ENCODE peak calls at places on chromosome 19, in ten cellular contexts. B, U, Y, G, S, W, I, H, O and F are unnamed samples.

GRCh38 chr19:12786149-12786870 is 5.0 kb upstream of the JUNB start:
- DNase-seq in H (no peak), S (peak; percentile 82), G (no peak), B (peak; percentile 72), U (no peak), I (peak; percentile 74), O (no peak), W (no peak), Y (no peak), F (peak; percentile 56)

GRCh38 chr19:50716178-50717025 is 3.2 kb downstream of the SHANK1 start:
- DNase-seq in G (no peak), H (no peak), W (no peak), U (no peak), S (no peak), O (no peak), B (no peak), I (no peak), Y (no peak), F (no peak)

GRCh38 chr19:1016647-1017114 is 4.2 kb downstream of the TMEM259 start:
- DNase-seq in I (no peak), H (peak; percentile 83), U (no peak), Y (no peak), B (no peak), S (no peak), O (peak; percentile 54), G (peak; percentile 74), W (peak; percentile 78), F (no peak)

GRCh38 chr19:2035590-2035991 is 15.5 kb downstream of the MKNK2 start:
- DNase-seq in S (no peak), Y (no peak), W (no peak), I (no peak), G (no peak), O (no peak), B (no peak), U (no peak), H (no peak), F (no peak)

GRCh38 chr19:9115307-9115813 is at the start of gene OR7G1:
- DNase-seq in I (no peak), G (no peak), H (no peak), Y (no peak), B (no peak), U (no peak), W (no peak), O (no peak), S (no peak), F (no peak)

GRCh38 chr19:44636439-44637389 is 7.0 kb upstream of the PVR start:
- DNase-seq in Y (no peak), H (no peak), B (no peak), W (no peak), U (no peak), G (no peak), S (no peak), I (no peak), O (no peak), F (no peak)

GRCh38 chr19:51427220-51427619 is 9.8 kb upstream of the SIGLEC10 start:
- DNase-seq in G (no peak), I (no peak), U (no peak), B (no peak), H (peak; percentile 13), S (no peak), O (no peak), Y (no peak), W (no peak), F (no peak)

GRCh38 chr19:35671818-35672217 is 5.5 kb downstream of the UPK1A start:
- DNase-seq in S (no peak), B (no peak), U (no peak), O (peak; percentile 56), H (peak; percentile 6), Y (no peak), I (no peak), G (peak; percentile 7), W (no peak), F (no peak)

GRCh38 chr19:1582201-1582600 is 10.5 kb downstream of the MBD3 start:
- DNase-seq in I (no peak), S (no peak), G (no peak), B (no peak), H (no peak), O (no peak), U (no peak), W (no peak), Y (no peak), F (no peak)

GRCh38 chr19:3516675-3517207 is 10.6 kb downstream of the FZR1 start:
- DNase-seq in H (no peak), B (no peak), Y (no peak), I (no peak), U (no peak), S (no peak), W (no peak), O (no peak), G (no peak), F (no peak)

GRCh38 chr19:1248454-1249297 is at the start of gene MIDN:
- DNase-seq in B (no peak), Y (peak; percentile 83), O (peak; percentile 93), S (peak; percentile 74), H (peak; percentile 92), W (peak; percentile 84), G (peak; percentile 57), U (no peak), I (peak; percentile 89), F (peak; percentile 91)

GRCh38 chr19:51688665-51689571 is 4.2 kb upstream of the SPACA6 start:
- DNase-seq in I (peak; percentile 93), O (peak; percentile 97), Y (peak; percentile 55), G (peak; percentile 80), U (no peak), W (peak; percentile 92), S (peak; percentile 85), H (peak; percentile 97), B (no peak), F (no peak)

GRCh38 chr19:54462713-54463530 is 656 bp downstream of the LENG9 start:
- DNase-seq in B (no peak), G (peak; percentile 39), W (peak; percentile 25), I (peak; percentile 77), U (no peak), S (peak; percentile 54), O (peak; percentile 70), H (peak; percentile 71), Y (peak; percentile 36), F (peak; percentile 68)
- TF ChIP-seq CTCF in B (no peak), G (peak; percentile 58), W (peak; percentile 64), I (no peak), U (peak; percentile 12), S (no peak), O (peak; percentile 15), H (peak; percentile 15), Y (peak; percentile 27), F (no peak)

GRCh38 chr19:38120471-38121030 is 103.5 kb downstream of the DPF1 start:
- DNase-seq in Y (no peak), O (no peak), H (no peak), W (no peak), U (no peak), I (no peak), B (no peak), S (no peak), G (no peak), F (no peak)
- TF ChIP-seq CTCF in Y (no peak), O (no peak), H (no peak), W (no peak), U (no peak), I (no peak), B (no peak), S (no peak), G (no peak), F (no peak)

DNA sequence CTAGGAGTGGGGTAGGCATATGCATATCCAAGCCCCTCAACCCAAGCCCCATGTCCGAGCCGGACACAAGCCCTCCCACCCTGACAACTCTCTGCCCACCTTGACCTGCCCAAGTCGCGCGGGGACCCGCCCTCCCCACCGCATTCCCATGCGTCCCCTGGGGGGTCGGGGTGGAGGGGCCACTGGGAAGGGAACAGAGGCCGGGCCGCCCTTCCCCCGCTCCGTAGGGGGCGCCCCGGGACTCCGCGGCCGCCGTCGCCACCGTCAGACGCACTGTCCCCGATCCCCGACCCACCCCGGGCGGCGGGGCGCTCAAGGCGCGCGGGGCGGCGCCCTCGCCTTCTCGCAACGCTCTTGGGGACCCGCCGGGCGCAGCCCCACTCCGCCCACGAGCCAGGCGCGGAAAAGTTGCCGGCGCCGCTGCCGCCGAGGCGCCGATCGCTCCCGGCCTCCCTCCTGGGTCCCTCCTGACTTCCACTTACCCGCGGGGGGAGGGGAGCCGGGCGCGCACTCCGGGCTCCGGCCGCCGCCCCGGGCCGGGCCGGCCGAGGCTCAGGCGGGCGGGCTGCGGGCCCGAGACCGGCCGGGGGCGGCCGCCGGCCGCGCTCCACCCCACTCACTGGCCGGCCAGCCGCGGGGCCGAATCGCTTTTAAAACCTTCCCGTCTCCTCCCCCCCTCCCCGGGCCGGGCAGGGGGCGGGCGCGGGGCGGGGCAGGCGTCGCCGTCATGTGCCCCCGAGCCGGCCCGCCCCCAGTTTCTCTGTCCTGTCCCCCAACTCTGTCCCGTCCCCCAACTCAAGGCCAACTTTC is 34.4 kb upstream of the NANOS3 start:
- DNase-seq in G (no peak), O (peak; percentile 77), U (no peak), B (peak; percentile 55), H (peak; percentile 77), S (peak; percentile 90), W (peak; percentile 75), Y (no peak), I (peak; percentile 91), F (peak; percentile 78)
- TF ChIP-seq CTCF in G (no peak), O (no peak), U (no peak), B (no peak), H (no peak), S (no peak), W (peak; percentile 39), Y (no peak), I (no peak), F (no peak)

GRCh38 chr19:17716309-17716929 is 2.9 kb upstream of the MAP1S start:
- DNase-seq in G (no peak), U (no peak), I (no peak), O (no peak), H (no peak), W (no peak), B (no peak), Y (no peak), S (no peak), F (no peak)
- TF ChIP-seq CTCF in G (no peak), U (peak; percentile 19), I (no peak), O (peak; percentile 17), H (peak; percentile 7), W (peak; percentile 66), B (peak; percentile 8), Y (peak; percentile 31), S (no peak), F (no peak)